ENCODE peak calls at places on chromosome 6, in six cellular contexts. B, L, S, J, M and Q are unnamed samples. For H3K9me3, the result is how much of the 10 kb centered on the place peaks cover.

GRCh38 chr6:51792273-51793030 is 295.0 kb downstream of the PKHD1 start:
- DNase-seq in J (no peak), M (no peak), B (no peak), S (no peak), L (no peak), Q (no peak)

GRCh38 chr6:29112135-29112534 is 4.3 kb downstream of the OR2J3 start:
- DNase-seq in J (no peak), L (no peak), B (no peak), S (no peak), M (no peak), Q (no peak)

GRCh38 chr6:3347237-3347636 is 88.5 kb downstream of the PSMG4 start:
- DNase-seq in S (no peak), J (no peak), B (no peak), L (no peak), M (no peak), Q (no peak)

GRCh38 chr6:67221226-67221625 is 1413.9 kb upstream of the ADGRB3 start:
- DNase-seq in M (no peak), J (no peak), B (no peak), S (no peak), L (no peak), Q (no peak)

GRCh38 chr6:134002821-134003220 is 49.6 kb downstream of the SLC2A12 start:
- DNase-seq in B (no peak), S (peak), J (no peak), M (no peak), L (no peak), Q (no peak)

GRCh38 chr6:1316482-1317220 is 4.8 kb downstream of the FOXQ1 start:
- DNase-seq in J (no peak), M (no peak), B (no peak), L (no peak), S (no peak), Q (peak)

GRCh38 chr6:147238164-147238563 is 33.9 kb downstream of the STXBP5 start:
- DNase-seq in L (no peak), B (no peak), J (no peak), M (no peak), S (no peak), Q (no peak)

GRCh38 chr6:79427721-79428120 is 109.5 kb downstream of the LCA5 start:
- DNase-seq in J (no peak), S (no peak), M (no peak), B (no peak), L (no peak), Q (no peak)

GRCh38 chr6:29552512-29553051 is 7.0 kb downstream of the UBD start:
- DNase-seq in J (no peak), S (peak), L (no peak), M (no peak), B (no peak), Q (no peak)

GRCh38 chr6:11766589-11767450 is 11.8 kb downstream of the ADTRP start:
- DNase-seq in L (no peak), B (no peak), M (no peak), J (peak), S (peak), Q (peak)

GRCh38 chr6:137415127-137415833 is 78.9 kb downstream of the OLIG3 start:
- DNase-seq in L (peak), B (no peak), J (peak), S (peak), M (peak), Q (peak)

DNA sequence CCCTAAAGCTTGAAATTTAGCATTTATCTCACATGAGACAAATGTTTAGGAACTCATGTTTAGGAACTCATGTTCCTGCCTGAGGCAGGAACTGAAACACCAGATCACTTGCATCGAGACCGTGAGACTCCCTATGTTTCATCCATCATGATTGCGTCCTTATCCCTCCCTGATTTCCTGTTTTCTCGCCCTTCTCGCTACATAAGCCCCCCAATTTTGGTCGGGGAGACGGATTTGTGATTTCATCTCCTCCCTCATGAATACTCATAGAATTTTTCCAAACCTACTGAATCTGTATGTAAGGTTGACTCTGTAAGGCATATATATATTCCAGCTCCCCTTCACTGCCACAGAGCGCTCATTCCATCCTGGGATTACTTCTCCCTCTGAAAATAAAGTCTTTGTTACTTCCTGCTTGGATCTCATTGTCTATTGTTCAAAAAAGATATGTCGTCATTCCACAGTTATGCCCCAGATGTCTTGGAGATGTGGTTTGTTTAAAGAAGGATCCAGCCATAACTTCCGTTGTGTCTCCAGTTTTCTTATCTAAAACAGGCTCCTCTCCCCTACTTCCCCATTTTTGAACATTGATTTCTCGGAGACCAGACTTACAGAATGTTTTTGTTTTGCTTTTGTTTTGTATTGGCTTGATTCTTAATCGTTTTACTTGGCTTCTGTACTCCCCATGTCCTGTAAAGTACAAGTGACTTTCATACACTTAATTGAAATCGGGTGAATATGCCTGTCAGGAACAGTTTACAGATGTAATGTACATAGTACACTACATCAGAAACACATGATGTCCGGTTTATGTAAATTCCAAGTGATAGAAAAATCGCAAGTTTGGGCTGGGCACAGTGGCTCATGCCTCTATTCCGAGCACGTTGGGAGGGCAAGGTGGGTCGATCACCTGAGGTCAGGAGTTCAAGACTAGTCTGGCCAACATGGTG is 118.7 kb downstream of the HFE start:
- DNase-seq in J (no peak), L (peak), M (no peak), B (no peak), S (peak), Q (no peak)
- TF ChIP-seq POLR2A in J (peak), L (peak), M (no peak), B (peak), S (peak), Q (peak)

GRCh38 chr6:167512926-167513325 is 188.0 kb downstream of the TTLL2 start:
- DNase-seq in M (no peak), J (no peak), S (no peak), B (no peak), L (no peak), Q (no peak)

GRCh38 chr6:167514524-167514923 is 189.6 kb downstream of the TTLL2 start:
- DNase-seq in L (no peak), S (no peak), M (no peak), B (no peak), J (no peak), Q (no peak)

GRCh38 chr6:167515873-167516507 is 191.1 kb downstream of the TTLL2 start:
- DNase-seq in B (no peak), L (no peak), J (no peak), S (no peak), M (no peak), Q (no peak)

GRCh38 chr6:167513763-167514162 is 188.9 kb downstream of the TTLL2 start:
- DNase-seq in B (no peak), J (no peak), L (no peak), S (no peak), M (no peak), Q (no peak)

GRCh38 chr6:167517546-167517945 is 192.7 kb downstream of the TTLL2 start:
- DNase-seq in M (no peak), B (no peak), J (no peak), S (no peak), L (no peak), Q (no peak)
- H3K9me3 ChIP-seq in M (under half), B (under half), J (under half), S (under half), L (under half), Q (under half)

DNA sequence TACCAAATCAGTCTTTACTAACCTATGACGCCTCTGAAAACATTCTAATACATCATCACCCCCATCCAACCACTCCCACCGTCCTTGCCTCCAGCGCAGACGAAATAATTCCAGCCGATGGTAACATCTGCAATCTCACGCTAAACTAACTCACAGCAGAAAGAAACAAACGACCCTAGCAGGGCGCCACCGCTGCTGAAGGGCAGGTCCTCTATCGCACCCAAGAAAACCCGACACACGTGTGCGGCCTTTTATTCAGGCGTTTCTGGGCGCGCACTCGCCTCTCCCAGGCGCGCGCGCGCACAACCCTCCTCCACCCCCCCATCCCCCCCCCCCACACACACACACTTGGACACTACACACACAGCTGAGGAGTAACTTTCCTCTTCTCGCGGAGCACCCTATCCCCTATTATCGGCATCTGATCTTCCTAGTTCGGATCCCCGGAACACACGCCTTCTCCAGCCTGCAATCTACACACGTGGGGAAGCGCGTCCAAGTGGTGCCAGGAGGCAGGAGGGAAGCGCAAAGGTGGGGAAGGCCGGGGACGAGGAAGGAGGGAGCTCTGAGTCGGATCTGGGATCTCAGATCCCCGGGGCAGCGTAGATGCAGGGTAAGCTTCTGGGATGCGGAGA is 1.4 kb downstream of the GFOD1 start:
- DNase-seq in S (peak), J (no peak), M (peak), B (no peak), L (peak), Q (peak)
- TF ChIP-seq POLR2A in S (no peak), J (no peak), M (no peak), B (no peak), L (no peak), Q (no peak)

GRCh38 chr6:166488081-166488685 is 98.3 kb downstream of the RAMACL start:
- DNase-seq in M (no peak), S (peak), J (peak), B (no peak), L (peak), Q (peak)
- H3K9me3 ChIP-seq in M (under half), S (under half), J (under half), B (under half), L (under half), Q (under half)

DNA sequence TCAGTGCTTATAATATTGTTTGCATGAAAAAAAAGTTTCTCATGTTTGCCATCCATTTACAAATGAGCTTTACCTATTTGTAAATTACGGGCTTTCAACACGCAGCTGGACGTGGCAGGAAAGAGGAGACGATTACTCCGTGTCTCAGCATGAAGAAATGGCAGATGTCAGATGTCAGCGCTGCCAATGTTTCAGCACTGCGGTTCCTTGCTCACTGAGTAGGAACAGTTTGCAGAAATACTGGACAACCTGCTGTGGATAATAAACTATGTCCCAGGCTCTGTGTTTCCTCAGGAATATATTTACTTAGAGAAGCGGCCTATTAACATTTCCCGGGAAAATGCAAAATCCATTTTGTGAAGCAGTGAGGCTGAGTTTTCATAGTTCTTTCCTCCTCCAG is 22.7 kb downstream of the RAMACL start:
- DNase-seq in J (no peak), L (no peak), B (no peak), M (no peak), S (no peak), Q (no peak)
- TF ChIP-seq POLR2A in J (no peak), L (no peak), B (no peak), M (no peak), S (no peak), Q (no peak)

DNA sequence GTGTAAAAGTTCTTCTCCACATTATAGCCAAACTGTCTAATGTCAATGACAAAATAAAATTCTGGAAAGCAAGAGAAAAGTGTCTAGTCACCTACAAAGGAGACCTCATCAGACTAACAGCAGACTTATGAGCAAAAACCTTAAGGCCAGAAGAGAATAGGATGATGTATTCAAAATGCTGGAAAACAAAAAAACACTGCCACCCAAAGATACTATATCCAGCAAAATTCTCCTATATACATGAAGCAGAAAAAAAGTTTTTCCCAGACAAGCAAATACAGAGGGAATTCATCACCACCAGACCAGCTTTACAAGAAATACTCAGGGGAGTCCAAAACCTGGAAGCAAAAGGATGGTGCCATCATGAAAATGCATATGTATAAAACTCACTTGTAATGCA is 755.6 kb upstream of the CITED2 start:
- DNase-seq in M (no peak), S (no peak), J (no peak), L (no peak), B (no peak), Q (no peak)
- H3K9me3 ChIP-seq in M (under half), S (under half), J (under half), L (under half), B (under half), Q (under half)

GRCh38 chr6:117075218-117075617 is 190.1 kb upstream of the VGLL2 start:
- DNase-seq in S (no peak), J (no peak), L (no peak), B (no peak), M (no peak), Q (no peak)

GRCh38 chr6:117072781-117073180 is 192.6 kb upstream of the VGLL2 start:
- DNase-seq in M (no peak), L (no peak), B (no peak), J (no peak), S (no peak), Q (no peak)

GRCh38 chr6:117072134-117072533 is 193.2 kb upstream of the VGLL2 start:
- DNase-seq in S (no peak), J (no peak), B (no peak), M (no peak), L (no peak), Q (peak)

GRCh38 chr6:117076076-117076475 is 189.3 kb upstream of the VGLL2 start:
- DNase-seq in L (no peak), M (no peak), B (no peak), J (no peak), S (no peak), Q (no peak)

DNA sequence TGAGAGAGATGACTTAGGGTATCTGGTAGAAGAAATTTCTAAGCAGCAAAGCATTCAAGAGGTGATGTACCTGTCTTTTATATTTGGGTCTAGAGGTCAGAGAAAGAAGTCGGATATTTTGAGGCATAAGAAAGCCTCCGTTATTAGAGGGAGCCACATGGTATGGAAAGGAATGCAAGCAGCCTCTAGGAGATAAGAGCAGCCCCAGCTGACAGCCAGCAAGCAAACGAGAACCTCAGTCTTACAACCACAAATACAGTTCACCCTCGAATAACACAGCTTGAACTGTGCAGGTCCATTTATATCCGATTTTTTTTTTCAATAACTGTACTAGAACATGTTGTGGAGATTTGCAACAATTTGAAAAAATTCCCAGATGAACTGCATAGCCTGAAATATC is 190.7 kb upstream of the VGLL2 start:
- DNase-seq in B (no peak), L (no peak), S (no peak), J (no peak), M (no peak), Q (no peak)
- TF ChIP-seq POLR2A in B (no peak), L (no peak), S (no peak), J (no peak), M (no peak), Q (no peak)

GRCh38 chr6:5277589-5277988 is 16.3 kb downstream of the FARS2 start:
- DNase-seq in S (no peak), B (no peak), M (no peak), J (no peak), L (no peak), Q (no peak)
- H3K9me3 ChIP-seq in S (under half), B (under half), M (under half), J (under half), L (under half), Q (under half)